ENCODE peak calls at places on chromosomes 2 and 18, in five cellular contexts. One of them, this sample, is unnamed.

GRCh38 chr2:152473151-152473857 is 138.3 kb downstream of the FMNL2 start:
- DNase-seq in adrenal gland: no peak
- DNase-seq in BJ: no peak
- DNase-seq in GM12864: no peak
- DNase-seq in fibroblast of pulmonary artery: no peak
- DNase-seq in this sample: no peak

GRCh38 chr2:234571620-234572407 is 74.9 kb upstream of the ARL4C start:
- DNase-seq in BJ: no peak
- DNase-seq in GM12864: no peak
- DNase-seq in adrenal gland: no peak
- DNase-seq in fibroblast of pulmonary artery: no peak
- DNase-seq in this sample: no peak

GRCh38 chr2:188852752-188853151 is 121.4 kb upstream of the COL3A1 start:
- DNase-seq in BJ: no peak
- DNase-seq in adrenal gland: no peak
- DNase-seq in fibroblast of pulmonary artery: peak; percentile 62
- DNase-seq in GM12864: no peak
- DNase-seq in this sample: no peak

GRCh38 chr2:20224191-20224715 is 677 bp downstream of the SDC1 start:
- DNase-seq in adrenal gland: no peak
- DNase-seq in fibroblast of pulmonary artery: no peak
- DNase-seq in GM12864: no peak
- DNase-seq in BJ: no peak
- DNase-seq in this sample: peak; percentile 45

GRCh38 chr2:240464514-240465241 is 29.2 kb downstream of the GPC1 start:
- DNase-seq in adrenal gland: peak; percentile 16
- DNase-seq in BJ: no peak
- DNase-seq in fibroblast of pulmonary artery: no peak
- DNase-seq in GM12864: no peak
- DNase-seq in this sample: no peak

GRCh38 chr2:202193881-202194353 is 44.5 kb downstream of the SUMO1 start:
- DNase-seq in GM12864: no peak
- DNase-seq in adrenal gland: no peak
- DNase-seq in BJ: no peak
- DNase-seq in fibroblast of pulmonary artery: no peak
- DNase-seq in this sample: no peak

GRCh38 chr2:126666003-126666402 is 10.0 kb downstream of the GYPC start:
- DNase-seq in GM12864: no peak
- DNase-seq in adrenal gland: no peak
- DNase-seq in BJ: no peak
- DNase-seq in fibroblast of pulmonary artery: no peak
- DNase-seq in this sample: no peak

GRCh38 chr2:9781252-9781651 is 62.0 kb upstream of the TAF1B start:
- DNase-seq in fibroblast of pulmonary artery: no peak
- DNase-seq in adrenal gland: no peak
- DNase-seq in GM12864: no peak
- DNase-seq in BJ: peak; percentile 58
- DNase-seq in this sample: no peak

GRCh38 chr18:6610436-6610835 is 119.1 kb upstream of the ARHGAP28 start:
- DNase-seq in adrenal gland: no peak
- DNase-seq in GM12864: no peak
- DNase-seq in fibroblast of pulmonary artery: no peak
- DNase-seq in BJ: no peak
- DNase-seq in this sample: no peak

GRCh38 chr18:67035026-67035425 is 431.1 kb upstream of the CDH19 start:
- DNase-seq in fibroblast of pulmonary artery: no peak
- DNase-seq in GM12864: no peak
- DNase-seq in adrenal gland: no peak
- DNase-seq in BJ: no peak
- DNase-seq in this sample: no peak

GRCh38 chr18:69954719-69955118 is 7.0 kb upstream of the CD226 start:
- DNase-seq in adrenal gland: no peak
- DNase-seq in fibroblast of pulmonary artery: peak; percentile 8
- DNase-seq in GM12864: no peak
- DNase-seq in BJ: no peak
- DNase-seq in this sample: no peak

GRCh38 chr2:12719400-12720104 is 2.8 kb downstream of the TRIB2 start:
- DNase-seq in BJ: no peak
- DNase-seq in GM12864: no peak
- DNase-seq in adrenal gland: no peak
- DNase-seq in fibroblast of pulmonary artery: peak; percentile 83
- DNase-seq in this sample: no peak

GRCh38 chr2:27596627-27597026 is 13.8 kb downstream of the ZNF512 start:
- DNase-seq in fibroblast of pulmonary artery: no peak
- DNase-seq in adrenal gland: no peak
- DNase-seq in BJ: no peak
- DNase-seq in GM12864: no peak
- DNase-seq in this sample: no peak

GRCh38 chr2:200575957-200576356 is 9.9 kb upstream of the AOX1 start:
- DNase-seq in GM12864: no peak
- DNase-seq in BJ: no peak
- DNase-seq in fibroblast of pulmonary artery: peak; percentile 51
- DNase-seq in adrenal gland: no peak
- DNase-seq in this sample: peak; percentile 8

GRCh38 chr2:149006883-149007543 is 31.5 kb upstream of the LYPD6B start:
- DNase-seq in BJ: no peak
- DNase-seq in adrenal gland: no peak
- DNase-seq in fibroblast of pulmonary artery: no peak
- DNase-seq in GM12864: no peak
- DNase-seq in this sample: no peak

GRCh38 chr2:201707753-201708152 is 9.3 kb upstream of the MPP4 start:
- DNase-seq in adrenal gland: no peak
- DNase-seq in fibroblast of pulmonary artery: peak; percentile 64
- DNase-seq in BJ: no peak
- DNase-seq in GM12864: no peak
- DNase-seq in this sample: no peak

GRCh38 chr2:127012215-127012614 is 94.7 kb downstream of the BIN1 start:
- DNase-seq in BJ: no peak
- DNase-seq in GM12864: no peak
- DNase-seq in fibroblast of pulmonary artery: peak; percentile 70
- DNase-seq in adrenal gland: no peak
- DNase-seq in this sample: no peak

GRCh38 chr2:100606740-100607343 is 44.0 kb downstream of the PDCL3 start:
- DNase-seq in fibroblast of pulmonary artery: peak; percentile 59
- DNase-seq in adrenal gland: no peak
- DNase-seq in BJ: no peak
- DNase-seq in GM12864: peak; percentile 22
- DNase-seq in this sample: peak; percentile 44

GRCh38 chr2:122019729-122020128 is 264.3 kb downstream of the TSN start:
- DNase-seq in GM12864: no peak
- DNase-seq in fibroblast of pulmonary artery: no peak
- DNase-seq in adrenal gland: no peak
- DNase-seq in BJ: no peak
- DNase-seq in this sample: no peak

GRCh38 chr2:103615706-103616105 is 853.9 kb downstream of the TMEM182 start:
- DNase-seq in BJ: no peak
- DNase-seq in fibroblast of pulmonary artery: no peak
- DNase-seq in GM12864: no peak
- DNase-seq in adrenal gland: no peak
- DNase-seq in this sample: no peak

GRCh38 chr2:241820625-241821384 is 11.8 kb downstream of the NEU4 start:
- DNase-seq in BJ: no peak
- DNase-seq in fibroblast of pulmonary artery: no peak
- DNase-seq in GM12864: no peak
- DNase-seq in adrenal gland: no peak
- DNase-seq in this sample: no peak

GRCh38 chr2:44246436-44246835 is 28.8 kb upstream of the SLC3A1 start:
- DNase-seq in adrenal gland: no peak
- DNase-seq in fibroblast of pulmonary artery: peak; percentile 10
- DNase-seq in GM12864: no peak
- DNase-seq in BJ: no peak
- DNase-seq in this sample: no peak

GRCh38 chr18:46541626-46542189 is 115.3 kb downstream of the LOXHD1 start:
- DNase-seq in GM12864: no peak
- DNase-seq in fibroblast of pulmonary artery: no peak
- DNase-seq in adrenal gland: no peak
- DNase-seq in BJ: no peak
- DNase-seq in this sample: no peak

GRCh38 chr2:216539791-216540241 is 41.2 kb downstream of the RPL37A start:
- DNase-seq in BJ: peak; percentile 73
- DNase-seq in GM12864: no peak
- DNase-seq in fibroblast of pulmonary artery: no peak
- DNase-seq in adrenal gland: peak; percentile 72
- DNase-seq in this sample: peak; percentile 56

GRCh38 chr2:236935131-236935530 is 150.6 kb upstream of the COPS8 start:
- DNase-seq in BJ: no peak
- DNase-seq in fibroblast of pulmonary artery: no peak
- DNase-seq in GM12864: no peak
- DNase-seq in adrenal gland: no peak
- DNase-seq in this sample: no peak

GRCh38 chr2:220446106-220446712 is 818.8 kb downstream of the SLC4A3 start:
- DNase-seq in BJ: no peak
- DNase-seq in GM12864: no peak
- DNase-seq in fibroblast of pulmonary artery: no peak
- DNase-seq in adrenal gland: no peak
- DNase-seq in this sample: no peak

GRCh38 chr2:134776836-134777235 is 58.0 kb upstream of the TMEM163 start:
- DNase-seq in fibroblast of pulmonary artery: no peak
- DNase-seq in BJ: no peak
- DNase-seq in GM12864: no peak
- DNase-seq in adrenal gland: no peak
- DNase-seq in this sample: no peak

GRCh38 chr2:187497858-187498463 is 49.9 kb upstream of the CALCRL start:
- DNase-seq in BJ: no peak
- DNase-seq in GM12864: no peak
- DNase-seq in adrenal gland: no peak
- DNase-seq in fibroblast of pulmonary artery: peak; percentile 38
- DNase-seq in this sample: no peak

GRCh38 chr2:207163815-207164747 is 1.7 kb downstream of the KLF7 start:
- DNase-seq in adrenal gland: peak; percentile 71
- DNase-seq in BJ: no peak
- DNase-seq in GM12864: no peak
- DNase-seq in fibroblast of pulmonary artery: peak; percentile 72
- DNase-seq in this sample: peak; percentile 50

GRCh38 chr2:240687741-240688562 is 3.7 kb upstream of the AQP12A start:
- DNase-seq in fibroblast of pulmonary artery: no peak
- DNase-seq in GM12864: no peak
- DNase-seq in BJ: no peak
- DNase-seq in adrenal gland: no peak
- DNase-seq in this sample: no peak

DNA sequence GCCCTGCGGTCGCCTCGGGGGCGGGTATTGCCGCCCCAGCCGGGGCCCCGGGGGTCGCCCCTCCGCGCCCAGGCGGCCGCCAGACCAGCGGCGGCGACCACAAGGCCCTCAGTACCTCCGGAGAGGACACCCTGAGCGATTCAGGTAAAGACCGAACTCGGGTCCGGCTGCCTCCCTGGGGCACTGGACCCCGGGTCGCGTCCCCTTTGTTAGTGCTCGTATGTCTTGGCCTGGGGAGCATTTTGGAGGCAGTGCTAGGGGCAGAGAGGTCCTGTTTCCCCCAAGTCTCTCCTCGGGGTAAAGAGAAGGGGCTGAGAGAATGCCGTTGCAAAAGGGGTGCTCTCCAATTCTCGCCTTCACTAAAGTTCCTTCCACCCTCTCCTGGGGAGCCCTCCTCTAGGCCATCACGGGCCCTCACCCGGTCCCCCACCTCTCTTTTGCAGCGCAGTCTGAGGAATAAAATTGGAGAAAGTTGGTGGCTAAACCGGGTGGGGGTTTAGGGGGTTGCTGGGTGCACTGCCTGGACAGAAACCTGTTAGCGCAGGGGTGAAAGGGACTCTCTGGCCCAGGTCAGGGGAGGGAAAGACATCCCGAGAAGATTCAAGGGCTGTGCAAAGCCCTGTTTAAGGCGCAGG is 2.5 kb downstream of the MYCN start:
- DNase-seq in BJ: no peak
- DNase-seq in fibroblast of pulmonary artery: no peak
- DNase-seq in GM12864: no peak
- DNase-seq in adrenal gland: no peak
- DNase-seq in this sample: no peak
- H3K4me3 ChIP-seq in BJ: no peak overlapping the region
- H3K4me3 ChIP-seq in fibroblast of pulmonary artery: no peak overlapping the region
- H3K4me3 ChIP-seq in GM12864: no peak overlapping the region
- H3K4me3 ChIP-seq in adrenal gland: no peak overlapping the region
- H3K4me3 ChIP-seq in this sample: no peak overlapping the region

DNA sequence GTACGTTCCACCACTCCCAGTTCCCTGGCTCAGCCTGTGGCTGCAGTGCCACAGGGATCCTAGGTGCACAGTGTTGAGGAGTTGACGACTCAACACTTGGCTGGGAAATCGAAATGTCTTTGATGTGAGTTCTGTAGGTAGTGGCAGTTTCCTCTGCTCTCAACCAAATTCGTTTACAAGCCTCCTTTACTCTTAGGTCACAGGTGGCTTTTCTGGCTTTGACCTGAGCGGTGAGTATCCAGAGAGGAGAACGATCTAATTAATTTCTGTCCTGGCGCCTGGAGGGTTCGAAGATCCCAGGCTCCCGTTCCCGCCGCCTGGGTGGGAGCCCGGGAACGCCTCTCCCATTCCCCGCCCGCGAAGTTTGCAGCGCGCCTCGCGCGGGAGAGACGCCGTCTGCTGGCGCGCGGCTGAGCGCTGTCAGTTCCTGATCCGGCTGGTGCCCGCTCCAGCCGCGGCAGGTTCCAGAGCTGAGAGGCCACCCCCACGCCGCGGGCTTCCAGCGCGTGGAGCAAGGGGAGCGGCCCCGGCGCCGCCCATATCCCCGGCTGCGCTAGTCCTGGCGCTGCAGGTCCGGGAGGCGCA is at the start of gene LAMA3:
- DNase-seq in adrenal gland: peak; percentile 65
- DNase-seq in GM12864: no peak
- DNase-seq in BJ: no peak
- DNase-seq in fibroblast of pulmonary artery: no peak
- DNase-seq in this sample: no peak
- TF ChIP-seq CTCF in adrenal gland: no peak
- TF ChIP-seq CTCF in GM12864: no peak
- TF ChIP-seq CTCF in BJ: peak; percentile 45
- TF ChIP-seq CTCF in fibroblast of pulmonary artery: peak; percentile 15
- TF ChIP-seq CTCF in this sample: no peak

GRCh38 chr2:238418999-238419546 is 7.7 kb upstream of the ASB1 start:
- DNase-seq in fibroblast of pulmonary artery: no peak
- DNase-seq in GM12864: no peak
- DNase-seq in adrenal gland: no peak
- DNase-seq in BJ: no peak
- DNase-seq in this sample: no peak

GRCh38 chr2:238412067-238412767 is 14.5 kb upstream of the ASB1 start:
- DNase-seq in adrenal gland: no peak
- DNase-seq in BJ: no peak
- DNase-seq in fibroblast of pulmonary artery: no peak
- DNase-seq in GM12864: no peak
- DNase-seq in this sample: no peak

GRCh38 chr2:238415036-238415764 is 11.5 kb upstream of the ASB1 start:
- DNase-seq in BJ: no peak
- DNase-seq in fibroblast of pulmonary artery: no peak
- DNase-seq in adrenal gland: no peak
- DNase-seq in GM12864: no peak
- DNase-seq in this sample: peak; percentile 22

GRCh38 chr2:238418196-238418998 is 8.3 kb upstream of the ASB1 start:
- DNase-seq in BJ: no peak
- DNase-seq in fibroblast of pulmonary artery: no peak
- DNase-seq in GM12864: no peak
- DNase-seq in adrenal gland: no peak
- DNase-seq in this sample: no peak

GRCh38 chr2:238415893-238416292 is 10.8 kb upstream of the ASB1 start:
- DNase-seq in adrenal gland: no peak
- DNase-seq in fibroblast of pulmonary artery: no peak
- DNase-seq in GM12864: no peak
- DNase-seq in BJ: no peak
- DNase-seq in this sample: no peak
- H3K4me3 ChIP-seq in adrenal gland: no peak overlapping the region
- H3K4me3 ChIP-seq in fibroblast of pulmonary artery: no peak overlapping the region
- H3K4me3 ChIP-seq in GM12864: no peak overlapping the region
- H3K4me3 ChIP-seq in BJ: no peak overlapping the region
- H3K4me3 ChIP-seq in this sample: no peak overlapping the region

GRCh38 chr2:225177098-225177497 is 134.8 kb upstream of the DOCK10 start:
- DNase-seq in fibroblast of pulmonary artery: peak; percentile 11
- DNase-seq in adrenal gland: no peak
- DNase-seq in BJ: no peak
- DNase-seq in GM12864: no peak
- DNase-seq in this sample: no peak
- TF ChIP-seq CTCF in fibroblast of pulmonary artery: no peak
- TF ChIP-seq CTCF in adrenal gland: no peak
- TF ChIP-seq CTCF in BJ: peak; percentile 18
- TF ChIP-seq CTCF in GM12864: no peak
- TF ChIP-seq CTCF in this sample: no peak